ENCODE peak calls at places on chromosomes 7 and 10, in six cellular contexts. B is SK-N-SH, K is left ventricle myocardium inferior, A is transverse colon, I is PC-3, Q is HCT116. E is an unnamed sample.

GRCh38 chr7:20194586-20194985 is 22.6 kb downstream of the MACC1 start:
- DNase-seq in B (no peak), K (no peak), A (no peak), I (no peak), Q (no peak), E (no peak)

GRCh38 chr7:16604054-16604453 is 41.5 kb downstream of the ANKMY2 start:
- DNase-seq in B (no peak), K (no peak), A (no peak), I (peak), Q (no peak), E (no peak)

GRCh38 chr7:47186316-47186715 is 395.6 kb downstream of the TNS3 start:
- DNase-seq in B (no peak), K (no peak), A (no peak), I (no peak), Q (no peak), E (no peak)

GRCh38 chr10:117140525-117140902 is 2.4 kb upstream of the VAX1 start:
- DNase-seq in B (no peak), K (no peak), A (no peak), I (no peak), Q (no peak), E (no peak)

GRCh38 chr10:114045071-114045737 is 1.5 kb downstream of the ADRB1 start:
- DNase-seq in B (peak), K (peak), A (peak), I (peak), Q (no peak), E (peak)

GRCh38 chr10:48389272-48389671 is 82.8 kb downstream of the MAPK8 start:
- DNase-seq in B (no peak), K (no peak), A (no peak), I (no peak), Q (no peak), E (no peak)

GRCh38 chr10:5293691-5294550 is 70.8 kb upstream of the UCN3 start:
- DNase-seq in B (peak), K (peak), A (peak), I (peak), Q (peak), E (peak)

GRCh38 chr10:90424730-90425129 is 433.1 kb downstream of the HTR7 start:
- DNase-seq in B (no peak), K (no peak), A (no peak), I (peak), Q (no peak), E (no peak)

GRCh38 chr10:62183442-62183841 is 85.2 kb downstream of the RTKN2 start:
- DNase-seq in B (no peak), K (no peak), A (no peak), I (peak), Q (no peak), E (no peak)

GRCh38 chr10:52701647-52702046 is 70.9 kb downstream of the MBL2 start:
- DNase-seq in B (no peak), K (no peak), A (no peak), I (no peak), Q (no peak), E (no peak)

GRCh38 chr10:133359554-133359971 is 1.7 kb upstream of the FUOM start:
- DNase-seq in B (peak), K (no peak), A (peak), I (peak), Q (no peak), E (no peak)

GRCh38 chr7:25752169-25752568 is 399.8 kb upstream of the NFE2L3 start:
- DNase-seq in B (peak), K (no peak), A (no peak), I (no peak), Q (no peak), E (no peak)

GRCh38 chr10:33094263-33095051 is 136.4 kb upstream of the ITGB1 start:
- DNase-seq in B (no peak), K (peak), A (no peak), I (no peak), Q (no peak), E (peak)

GRCh38 chr10:82148764-82149163 is 273.8 kb downstream of the NRG3 start:
- DNase-seq in B (no peak), K (no peak), A (no peak), I (no peak), Q (no peak), E (no peak)

GRCh38 chr10:6593140-6593740 is 13.2 kb upstream of the PRKCQ start:
- DNase-seq in B (peak), K (no peak), A (no peak), I (no peak), Q (no peak), E (no peak)

GRCh38 chr7:131689662-131690234 is 133.3 kb upstream of the PODXL start:
- DNase-seq in B (no peak), K (no peak), A (no peak), I (no peak), Q (no peak), E (no peak)

GRCh38 chr7:112202819-112203218 is 3.4 kb downstream of the DOCK4 start:
- DNase-seq in B (peak), K (no peak), A (peak), I (peak), Q (no peak), E (no peak)

GRCh38 chr7:2734761-2735571 is 47.0 kb downstream of the AMZ1 start:
- DNase-seq in B (no peak), K (peak), A (peak), I (no peak), Q (no peak), E (no peak)

GRCh38 chr7:117014673-117015133 is 61.4 kb downstream of the ST7 start:
- DNase-seq in B (peak), K (peak), A (peak), I (no peak), Q (no peak), E (peak)

GRCh38 chr7:81064446-81064845 is 145.6 kb upstream of the SEMA3C start:
- DNase-seq in B (no peak), K (no peak), A (no peak), I (no peak), Q (no peak), E (no peak)

GRCh38 chr7:84058311-84059076 is 136.1 kb downstream of the SEMA3A start:
- DNase-seq in B (no peak), K (no peak), A (no peak), I (peak), Q (no peak), E (no peak)

GRCh38 chr10:86246279-86246940 is 120.2 kb downstream of the GRID1 start:
- DNase-seq in B (no peak), K (no peak), A (no peak), I (no peak), Q (no peak), E (no peak)

GRCh38 chr7:74029094-74029785 is 1.3 kb downstream of the ELN start:
- DNase-seq in B (no peak), K (peak), A (no peak), I (no peak), Q (no peak), E (peak)

GRCh38 chr10:51029172-51029641 is 45.1 kb upstream of the PRKG1 start:
- DNase-seq in B (no peak), K (no peak), A (no peak), I (peak), Q (no peak), E (no peak)
- H3K27ac ChIP-seq in B (peak), K (peak), A (peak), I (no peak), Q (no peak), E (no peak)

GRCh38 chr7:33673029-33673700 is 232.2 kb upstream of the BMPER start:
- DNase-seq in B (no peak), K (no peak), A (no peak), I (no peak), Q (no peak), E (no peak)

GRCh38 chr7:33674804-33675411 is 230.4 kb upstream of the BMPER start:
- DNase-seq in B (no peak), K (no peak), A (no peak), I (no peak), Q (no peak), E (no peak)

GRCh38 chr7:33677556-33677955 is 227.8 kb upstream of the BMPER start:
- DNase-seq in B (no peak), K (no peak), A (no peak), I (peak), Q (no peak), E (no peak)

GRCh38 chr7:33680682-33681081 is 224.7 kb upstream of the BMPER start:
- DNase-seq in B (no peak), K (no peak), A (no peak), I (no peak), Q (no peak), E (no peak)

DNA sequence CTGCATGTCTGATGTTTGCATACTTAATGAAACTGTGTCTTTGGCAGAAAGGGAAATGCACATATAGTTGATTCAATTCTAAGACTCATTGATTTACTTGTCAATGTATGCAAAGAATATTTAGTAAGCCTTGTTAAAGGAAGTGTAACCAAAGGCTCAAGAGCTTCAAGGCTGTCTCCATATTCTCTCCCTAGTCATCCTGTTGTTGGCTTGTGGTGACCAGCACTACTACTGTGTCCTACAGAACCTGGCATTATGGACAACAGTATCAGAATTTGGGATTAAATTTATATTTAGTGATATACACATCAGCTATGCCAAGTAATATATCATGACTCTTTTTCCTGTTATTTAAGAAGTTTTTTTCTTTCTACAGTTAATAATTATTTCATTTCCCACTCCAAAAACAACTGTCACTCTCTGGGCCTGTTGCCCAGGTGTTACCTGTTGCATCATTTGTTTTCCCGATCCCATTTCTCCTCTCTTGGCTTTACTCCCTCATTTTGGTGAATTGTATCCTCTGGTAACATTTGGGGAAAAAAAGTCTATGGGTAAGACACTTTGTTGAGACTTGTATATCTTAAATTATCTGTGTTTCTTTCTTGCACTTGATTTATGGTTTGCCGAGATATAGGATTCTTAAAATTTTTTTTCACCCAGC is 226.5 kb upstream of the BMPER start:
- DNase-seq in B (no peak), K (no peak), A (no peak), I (no peak), Q (no peak), E (no peak)
- H3K27ac ChIP-seq in B (no peak), K (no peak), A (no peak), I (peak), Q (no peak), E (no peak)

DNA sequence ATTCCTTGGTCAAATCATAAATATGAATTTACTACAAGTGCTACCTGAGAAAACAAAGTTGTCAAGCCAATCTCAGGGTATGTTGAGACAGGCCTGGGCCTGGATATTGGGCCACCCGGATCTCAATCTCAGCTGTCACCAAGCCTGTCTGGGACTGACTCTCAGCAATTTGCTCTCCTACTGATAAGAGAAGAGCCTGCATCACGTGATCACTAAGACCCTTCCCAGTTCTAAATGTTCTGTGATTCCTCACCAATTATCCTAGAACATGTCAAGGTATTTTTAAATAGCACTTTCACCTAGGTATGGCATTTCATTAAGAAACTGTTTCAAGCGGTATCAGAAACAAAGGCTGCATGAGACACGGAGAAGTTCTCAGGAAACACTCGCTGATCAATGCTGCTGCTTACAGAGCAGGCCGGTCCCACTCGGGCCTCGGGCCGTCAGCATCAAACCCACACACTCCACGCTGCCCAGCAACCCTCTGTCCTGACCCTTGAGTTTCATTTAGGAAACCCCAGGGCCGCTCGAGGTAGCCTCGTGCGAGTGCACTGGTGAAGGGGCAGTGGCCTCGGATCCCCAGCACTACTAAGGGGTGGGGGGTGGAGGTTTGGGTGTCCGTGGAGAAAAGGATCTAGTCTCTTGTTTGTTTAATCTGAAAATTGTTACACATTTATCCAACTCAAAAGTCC is 4.1 kb downstream of the KLF6 start:
- DNase-seq in B (no peak), K (no peak), A (no peak), I (no peak), Q (no peak), E (no peak)
- H3K27ac ChIP-seq in B (peak), K (peak), A (peak), I (peak), Q (peak), E (peak)

DNA sequence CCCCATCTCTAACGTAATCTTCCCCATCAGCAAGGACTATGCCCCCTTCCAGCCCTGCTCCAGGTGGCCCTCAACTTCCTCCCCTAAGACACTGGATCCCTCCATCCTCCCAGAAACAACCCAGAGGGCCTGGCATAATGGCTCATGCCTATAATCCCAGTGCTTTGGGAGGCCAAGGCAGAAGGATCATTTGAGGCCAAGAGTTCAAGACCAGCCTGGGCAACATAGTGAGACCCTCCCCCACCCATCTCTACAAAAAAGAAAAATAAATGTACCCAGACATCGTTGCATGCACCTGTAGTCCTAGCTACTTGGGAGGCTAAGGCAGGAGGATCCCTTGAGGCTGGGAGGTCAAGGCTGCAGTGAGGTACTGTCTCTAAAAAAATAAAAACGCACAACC is 42.6 kb downstream of the TMEM130 start:
- DNase-seq in B (no peak), K (no peak), A (no peak), I (no peak), Q (no peak), E (no peak)
- H3K27ac ChIP-seq in B (peak), K (peak), A (no peak), I (no peak), Q (no peak), E (peak)

GRCh38 chr7:137881607-137882260 is 35.0 kb upstream of the DGKI start:
- DNase-seq in B (no peak), K (no peak), A (no peak), I (no peak), Q (no peak), E (no peak)

GRCh38 chr7:137880432-137880831 is 33.7 kb upstream of the DGKI start:
- DNase-seq in B (no peak), K (no peak), A (no peak), I (no peak), Q (no peak), E (no peak)

GRCh38 chr7:137879357-137880158 is 32.8 kb upstream of the DGKI start:
- DNase-seq in B (no peak), K (no peak), A (no peak), I (no peak), Q (no peak), E (no peak)

GRCh38 chr7:137882806-137883205 is 36.0 kb upstream of the DGKI start:
- DNase-seq in B (no peak), K (no peak), A (no peak), I (peak), Q (no peak), E (no peak)

GRCh38 chr7:137882261-137882668 is 35.5 kb upstream of the DGKI start:
- DNase-seq in B (peak), K (no peak), A (no peak), I (peak), Q (peak), E (peak)
- H3K27ac ChIP-seq in B (peak), K (no peak), A (peak), I (peak), Q (peak), E (peak)

DNA sequence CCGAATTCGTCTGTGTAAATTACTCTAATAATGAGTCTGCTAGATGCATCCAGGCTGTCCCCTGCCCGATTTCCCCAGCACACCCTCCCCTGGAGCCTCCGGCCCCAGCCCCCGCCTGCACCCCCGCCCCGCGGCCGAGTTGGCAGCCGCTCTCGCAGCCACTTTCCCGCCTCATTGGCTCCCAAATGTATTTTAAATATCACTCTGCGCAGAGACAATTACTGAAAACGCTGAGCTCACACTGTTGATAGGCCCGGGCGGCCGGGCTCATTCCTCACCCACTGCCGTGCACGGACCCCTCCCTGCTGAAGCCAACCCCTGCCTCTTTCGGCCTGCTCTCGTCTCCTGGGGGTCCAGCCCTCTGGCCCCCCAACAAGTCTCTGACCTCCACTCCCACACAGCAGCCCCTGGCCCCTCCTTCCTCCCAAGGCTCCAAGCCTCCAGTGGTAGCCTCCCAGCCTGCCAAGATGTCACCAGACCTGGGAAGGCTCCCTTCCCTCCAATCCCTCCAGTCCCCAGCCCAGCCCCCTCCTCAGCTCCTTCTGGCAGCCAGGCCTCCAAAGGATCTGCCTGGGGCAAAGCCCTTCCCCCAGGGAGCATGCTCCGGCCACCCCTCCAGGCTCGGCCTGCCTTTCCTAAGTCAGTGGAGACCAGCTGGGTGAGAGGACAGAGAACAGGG is 11.0 kb downstream of the H2BK1 start:
- DNase-seq in B (no peak), K (no peak), A (no peak), I (no peak), Q (no peak), E (no peak)
- H3K27ac ChIP-seq in B (no peak), K (no peak), A (no peak), I (no peak), Q (no peak), E (no peak)

GRCh38 chr7:41785265-41785664 is 82.4 kb upstream of the INHBA start:
- DNase-seq in B (no peak), K (no peak), A (no peak), I (no peak), Q (no peak), E (no peak)

GRCh38 chr7:41786943-41787342 is 84.1 kb upstream of the INHBA start:
- DNase-seq in B (no peak), K (no peak), A (no peak), I (no peak), Q (no peak), E (no peak)

GRCh38 chr7:41785840-41786239 is 83.0 kb upstream of the INHBA start:
- DNase-seq in B (no peak), K (no peak), A (no peak), I (no peak), Q (no peak), E (no peak)

GRCh38 chr7:41787951-41788350 is 85.1 kb upstream of the INHBA start:
- DNase-seq in B (no peak), K (no peak), A (no peak), I (no peak), Q (no peak), E (no peak)

GRCh38 chr7:41786324-41786723 is 83.4 kb upstream of the INHBA start:
- DNase-seq in B (no peak), K (no peak), A (no peak), I (no peak), Q (no peak), E (no peak)
- H3K27ac ChIP-seq in B (no peak), K (no peak), A (no peak), I (no peak), Q (no peak), E (no peak)

DNA sequence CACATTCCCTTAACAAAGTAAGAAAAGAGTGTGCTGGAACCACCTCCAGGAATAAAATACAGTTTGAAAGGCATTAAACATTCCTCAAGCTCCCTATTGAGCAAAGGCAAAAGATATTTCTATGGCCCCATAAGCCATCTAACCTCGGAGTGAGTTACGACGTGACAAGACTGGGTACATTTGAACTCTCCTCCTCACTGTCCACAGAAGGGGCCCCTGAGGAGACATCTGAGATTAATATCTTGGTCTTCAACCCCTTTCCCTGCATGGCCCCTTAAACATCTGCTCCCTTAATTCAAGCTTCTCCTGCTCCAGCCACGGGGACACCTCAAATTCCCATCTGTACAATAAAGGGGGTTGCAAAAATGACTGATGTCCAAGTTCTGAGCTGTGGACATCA is 526 bp downstream of the GIMAP1 start:
- DNase-seq in B (no peak), K (no peak), A (no peak), I (no peak), Q (no peak), E (no peak)
- H3K27ac ChIP-seq in B (no peak), K (peak), A (peak), I (no peak), Q (no peak), E (peak)

GRCh38 chr7:89339748-89340147 is 544.2 kb upstream of the TEX47 start:
- DNase-seq in B (no peak), K (no peak), A (no peak), I (no peak), Q (no peak), E (no peak)
- H3K27ac ChIP-seq in B (no peak), K (no peak), A (no peak), I (no peak), Q (no peak), E (no peak)

DNA sequence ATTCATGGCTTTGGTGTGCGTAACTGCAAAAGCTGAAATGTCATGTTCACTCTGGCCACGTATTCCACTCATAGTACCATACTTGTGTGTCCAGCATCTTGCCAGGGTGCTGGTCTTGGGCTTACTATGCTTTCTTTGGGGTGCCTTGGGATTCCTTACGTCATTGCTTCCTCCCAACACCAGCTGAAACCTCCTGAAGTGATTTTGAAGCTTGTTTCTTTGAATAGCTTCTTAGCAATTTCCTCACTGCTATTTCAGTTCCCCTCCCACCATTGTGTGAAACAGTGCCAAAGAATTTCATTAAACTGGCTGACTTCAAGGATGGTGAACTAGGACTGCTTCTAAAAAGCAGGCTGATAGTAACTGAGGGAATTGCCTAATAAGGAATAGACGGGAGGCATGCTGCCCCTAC is 36.9 kb downstream of the ENTPD1 start:
- DNase-seq in B (no peak), K (no peak), A (no peak), I (no peak), Q (no peak), E (no peak)
- H3K27ac ChIP-seq in B (no peak), K (peak), A (peak), I (no peak), Q (no peak), E (peak)

E was measured in right cardiac atrium.